ENCODE peak calls at places on chromosomes 13 and 19, in five cellular contexts. One of them, this sample, is unnamed. For H3K9me3, the result is how much of the 10 kb centered on the place peaks cover.

GRCh38 chr19:40716031-40716654 is 543 bp downstream of the COQ8B start:
- DNase-seq in colonic mucosa: no peak
- DNase-seq in right lobe of liver: no peak
- DNase-seq in tibial nerve: no peak
- DNase-seq in fibroblast of lung: no peak
- DNase-seq in this sample: peak

GRCh38 chr19:16160943-16161560 is 12.3 kb downstream of the CIB3 start:
- DNase-seq in colonic mucosa: peak
- DNase-seq in tibial nerve: no peak
- DNase-seq in fibroblast of lung: peak
- DNase-seq in right lobe of liver: no peak
- DNase-seq in this sample: no peak

GRCh38 chr19:21851596-21852345 is 15.8 kb upstream of the ZNF43 start:
- DNase-seq in right lobe of liver: peak
- DNase-seq in tibial nerve: peak
- DNase-seq in colonic mucosa: peak
- DNase-seq in fibroblast of lung: peak
- DNase-seq in this sample: peak

GRCh38 chr13:77619655-77620054 is 77.8 kb upstream of the SLAIN1 start:
- DNase-seq in fibroblast of lung: no peak
- DNase-seq in tibial nerve: no peak
- DNase-seq in right lobe of liver: no peak
- DNase-seq in colonic mucosa: no peak
- DNase-seq in this sample: no peak

GRCh38 chr13:23871616-23872220 is 17.5 kb downstream of the MIPEP start:
- DNase-seq in tibial nerve: no peak
- DNase-seq in fibroblast of lung: peak
- DNase-seq in colonic mucosa: no peak
- DNase-seq in right lobe of liver: no peak
- DNase-seq in this sample: no peak

GRCh38 chr13:44364601-44365000 is 9.0 kb upstream of the SERP2 start:
- DNase-seq in tibial nerve: no peak
- DNase-seq in colonic mucosa: no peak
- DNase-seq in fibroblast of lung: peak
- DNase-seq in right lobe of liver: no peak
- DNase-seq in this sample: no peak

GRCh38 chr13:49821216-49821820 is 28.8 kb upstream of the KPNA3 start:
- DNase-seq in right lobe of liver: no peak
- DNase-seq in fibroblast of lung: no peak
- DNase-seq in colonic mucosa: no peak
- DNase-seq in tibial nerve: no peak
- DNase-seq in this sample: no peak

GRCh38 chr13:44131069-44131614 is 242.5 kb upstream of the SERP2 start:
- DNase-seq in right lobe of liver: no peak
- DNase-seq in colonic mucosa: no peak
- DNase-seq in tibial nerve: no peak
- DNase-seq in fibroblast of lung: no peak
- DNase-seq in this sample: no peak

GRCh38 chr19:43983544-43983911 is 460 bp upstream of the ZNF155 start:
- DNase-seq in right lobe of liver: no peak
- DNase-seq in colonic mucosa: no peak
- DNase-seq in fibroblast of lung: no peak
- DNase-seq in tibial nerve: no peak
- DNase-seq in this sample: no peak

GRCh38 chr19:43983912-43984686 is at the start of gene ZNF155:
- DNase-seq in right lobe of liver: peak
- DNase-seq in fibroblast of lung: peak
- DNase-seq in tibial nerve: peak
- DNase-seq in colonic mucosa: peak
- DNase-seq in this sample: peak

GRCh38 chr19:43984687-43985000 is 656 bp downstream of the ZNF155 start:
- DNase-seq in tibial nerve: no peak
- DNase-seq in fibroblast of lung: no peak
- DNase-seq in right lobe of liver: no peak
- DNase-seq in colonic mucosa: peak
- DNase-seq in this sample: peak
- H3K9me3 ChIP-seq in tibial nerve: under half
- H3K9me3 ChIP-seq in fibroblast of lung: under half
- H3K9me3 ChIP-seq in right lobe of liver: under half
- H3K9me3 ChIP-seq in colonic mucosa: under half
- H3K9me3 ChIP-seq in this sample: under half

DNA sequence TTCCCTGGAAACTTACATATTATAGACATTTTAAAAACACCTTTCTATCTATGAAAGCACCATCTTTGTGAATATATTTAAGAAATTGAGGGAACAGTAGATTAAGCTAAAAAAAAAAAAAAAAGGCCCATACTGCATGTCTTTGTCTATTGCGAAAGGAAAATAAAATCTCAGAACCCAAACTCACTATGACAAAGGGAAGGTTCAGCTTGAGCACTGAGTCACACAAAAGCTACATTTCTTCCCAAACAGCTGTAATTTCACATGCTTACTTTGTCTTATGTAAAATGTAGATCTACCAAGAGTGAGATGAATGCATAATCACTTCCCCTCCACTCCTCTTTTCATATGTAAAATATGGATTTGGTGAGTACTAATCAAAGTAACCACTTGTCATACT is 640.0 kb upstream of the KLF12 start:
- DNase-seq in right lobe of liver: no peak
- DNase-seq in fibroblast of lung: peak
- DNase-seq in colonic mucosa: no peak
- DNase-seq in tibial nerve: no peak
- DNase-seq in this sample: no peak
- H3K9me3 ChIP-seq in right lobe of liver: under half
- H3K9me3 ChIP-seq in fibroblast of lung: under half
- H3K9me3 ChIP-seq in colonic mucosa: under half
- H3K9me3 ChIP-seq in tibial nerve: under half
- H3K9me3 ChIP-seq in this sample: under half

GRCh38 chr19:27865927-27866777 is 1346.8 kb downstream of the UQCRFS1 start:
- DNase-seq in right lobe of liver: no peak
- DNase-seq in fibroblast of lung: no peak
- DNase-seq in tibial nerve: no peak
- DNase-seq in colonic mucosa: no peak
- DNase-seq in this sample: no peak

GRCh38 chr19:27861411-27861975 is 1351.5 kb downstream of the UQCRFS1 start:
- DNase-seq in colonic mucosa: no peak
- DNase-seq in right lobe of liver: no peak
- DNase-seq in tibial nerve: no peak
- DNase-seq in fibroblast of lung: no peak
- DNase-seq in this sample: no peak

GRCh38 chr19:27858981-27859581 is 1353.9 kb downstream of the UQCRFS1 start:
- DNase-seq in tibial nerve: no peak
- DNase-seq in colonic mucosa: no peak
- DNase-seq in fibroblast of lung: no peak
- DNase-seq in right lobe of liver: no peak
- DNase-seq in this sample: no peak

GRCh38 chr19:27859689-27860088 is 1353.3 kb downstream of the UQCRFS1 start:
- DNase-seq in tibial nerve: no peak
- DNase-seq in right lobe of liver: no peak
- DNase-seq in fibroblast of lung: no peak
- DNase-seq in colonic mucosa: no peak
- DNase-seq in this sample: no peak

DNA sequence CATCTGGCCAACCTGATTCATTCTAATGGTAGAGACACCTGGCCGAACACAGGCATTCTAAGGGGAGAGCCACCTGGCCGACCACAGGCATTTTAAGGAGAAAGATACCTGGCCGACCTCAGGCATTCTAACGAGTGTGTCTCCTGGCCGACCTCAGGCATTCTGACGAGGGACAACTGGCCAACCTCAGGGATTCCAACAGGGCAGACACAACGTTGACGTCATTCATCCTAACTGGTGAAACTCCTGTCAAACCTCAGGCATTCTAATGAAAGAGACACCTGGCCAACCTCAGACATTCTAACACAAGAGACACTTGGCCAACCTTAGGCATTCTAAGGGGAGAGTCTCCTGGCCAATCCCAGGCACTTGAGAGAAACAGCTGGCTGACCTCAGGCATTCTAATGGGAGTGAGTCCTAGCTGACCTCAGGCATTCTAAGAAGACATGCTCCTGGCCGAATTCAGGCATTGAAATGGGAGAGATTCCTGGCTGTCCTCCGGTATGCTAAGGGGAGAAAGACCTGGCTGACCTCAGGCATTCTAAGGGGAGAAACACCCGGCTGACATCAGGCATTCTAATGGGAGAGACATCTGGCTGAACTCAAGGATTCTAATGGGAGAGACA is 1352.5 kb downstream of the UQCRFS1 start:
- DNase-seq in colonic mucosa: no peak
- DNase-seq in fibroblast of lung: no peak
- DNase-seq in right lobe of liver: no peak
- DNase-seq in tibial nerve: no peak
- DNase-seq in this sample: no peak
- H3K9me3 ChIP-seq in colonic mucosa: under half
- H3K9me3 ChIP-seq in fibroblast of lung: under half
- H3K9me3 ChIP-seq in right lobe of liver: under half
- H3K9me3 ChIP-seq in tibial nerve: half or more
- H3K9me3 ChIP-seq in this sample: under half

GRCh38 chr19:18542936-18543813 is at the start of gene FKBP8:
- DNase-seq in right lobe of liver: peak
- DNase-seq in fibroblast of lung: peak
- DNase-seq in tibial nerve: peak
- DNase-seq in colonic mucosa: peak
- DNase-seq in this sample: peak

GRCh38 chr19:18541258-18541991 is 1.9 kb downstream of the FKBP8 start:
- DNase-seq in right lobe of liver: no peak
- DNase-seq in colonic mucosa: no peak
- DNase-seq in tibial nerve: no peak
- DNase-seq in fibroblast of lung: peak
- DNase-seq in this sample: no peak

GRCh38 chr19:18539372-18539771 is 4.0 kb downstream of the FKBP8 start:
- DNase-seq in colonic mucosa: no peak
- DNase-seq in fibroblast of lung: no peak
- DNase-seq in right lobe of liver: no peak
- DNase-seq in tibial nerve: no peak
- DNase-seq in this sample: no peak

GRCh38 chr19:18543814-18544475 is 572 bp upstream of the FKBP8 start:
- DNase-seq in right lobe of liver: peak
- DNase-seq in colonic mucosa: peak
- DNase-seq in tibial nerve: no peak
- DNase-seq in fibroblast of lung: peak
- DNase-seq in this sample: peak

DNA sequence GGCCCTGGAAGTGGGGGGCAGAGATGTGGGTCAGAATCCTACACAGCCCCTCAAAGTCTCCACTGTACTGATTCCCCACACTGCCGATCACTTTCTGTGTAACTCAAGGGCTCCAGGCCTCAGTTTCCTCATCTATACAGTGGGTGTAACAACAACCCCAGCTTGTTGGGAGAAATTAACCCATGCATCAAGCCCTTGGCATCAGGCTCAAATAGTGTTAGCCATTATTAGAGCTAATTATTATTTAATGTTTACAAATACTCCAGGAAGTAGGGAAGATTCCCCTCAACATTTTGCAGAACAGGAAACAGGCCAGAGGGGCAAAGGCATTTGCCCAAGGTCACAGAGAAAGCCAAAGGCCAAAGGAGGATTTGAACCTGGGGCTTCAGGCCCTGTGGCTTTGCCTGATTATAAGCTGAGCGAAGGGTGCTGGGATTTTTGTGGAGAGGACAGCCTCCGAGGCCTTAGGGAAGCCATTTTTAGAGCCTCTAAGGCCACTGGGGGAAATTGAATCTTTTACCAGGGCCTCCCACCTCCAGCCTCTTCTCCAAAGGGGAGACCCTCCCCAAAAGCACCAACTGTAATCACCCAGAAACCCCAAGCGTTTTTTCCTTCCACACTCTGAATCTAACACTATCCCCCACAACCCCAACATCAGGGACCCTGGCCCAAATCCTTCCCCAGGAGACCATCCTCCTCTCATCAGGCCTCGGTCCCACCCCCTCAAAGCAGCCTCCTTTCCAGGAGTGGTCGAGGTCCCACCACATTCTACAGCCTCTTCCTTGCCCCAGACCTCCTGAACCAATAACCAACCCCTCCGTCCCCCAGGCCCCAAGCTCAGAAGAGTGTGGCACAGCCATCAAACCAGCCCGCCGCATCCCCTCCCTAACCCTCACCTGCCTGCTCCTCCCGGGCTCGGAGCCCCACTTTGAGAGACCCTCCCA is 1.1 kb downstream of the FKBP8 start:
- DNase-seq in colonic mucosa: no peak
- DNase-seq in right lobe of liver: no peak
- DNase-seq in fibroblast of lung: no peak
- DNase-seq in tibial nerve: no peak
- DNase-seq in this sample: no peak
- H3K9me3 ChIP-seq in colonic mucosa: under half
- H3K9me3 ChIP-seq in right lobe of liver: under half
- H3K9me3 ChIP-seq in fibroblast of lung: under half
- H3K9me3 ChIP-seq in tibial nerve: under half
- H3K9me3 ChIP-seq in this sample: under half

GRCh38 chr19:5037936-5038335 is 69.0 kb downstream of the KDM4B start:
- DNase-seq in right lobe of liver: no peak
- DNase-seq in fibroblast of lung: no peak
- DNase-seq in tibial nerve: no peak
- DNase-seq in colonic mucosa: no peak
- DNase-seq in this sample: no peak

GRCh38 chr19:5035817-5036732 is 67.2 kb downstream of the KDM4B start:
- DNase-seq in right lobe of liver: no peak
- DNase-seq in colonic mucosa: no peak
- DNase-seq in tibial nerve: no peak
- DNase-seq in fibroblast of lung: no peak
- DNase-seq in this sample: no peak

GRCh38 chr19:5036733-5037681 is 68.1 kb downstream of the KDM4B start:
- DNase-seq in tibial nerve: no peak
- DNase-seq in right lobe of liver: no peak
- DNase-seq in fibroblast of lung: peak
- DNase-seq in colonic mucosa: no peak
- DNase-seq in this sample: no peak

GRCh38 chr19:5032101-5032967 is 63.4 kb downstream of the KDM4B start:
- DNase-seq in right lobe of liver: peak
- DNase-seq in colonic mucosa: no peak
- DNase-seq in fibroblast of lung: no peak
- DNase-seq in tibial nerve: no peak
- DNase-seq in this sample: no peak

GRCh38 chr19:5035105-5035761 is 66.3 kb downstream of the KDM4B start:
- DNase-seq in right lobe of liver: no peak
- DNase-seq in colonic mucosa: no peak
- DNase-seq in tibial nerve: no peak
- DNase-seq in fibroblast of lung: no peak
- DNase-seq in this sample: no peak
- H3K9me3 ChIP-seq in right lobe of liver: under half
- H3K9me3 ChIP-seq in colonic mucosa: under half
- H3K9me3 ChIP-seq in tibial nerve: under half
- H3K9me3 ChIP-seq in fibroblast of lung: under half
- H3K9me3 ChIP-seq in this sample: under half

GRCh38 chr19:37563518-37563917 is 31.1 kb downstream of the ZNF571 start:
- DNase-seq in tibial nerve: no peak
- DNase-seq in colonic mucosa: no peak
- DNase-seq in fibroblast of lung: no peak
- DNase-seq in right lobe of liver: no peak
- DNase-seq in this sample: no peak

GRCh38 chr19:37565370-37565669 is 29.3 kb downstream of the ZNF571 start:
- DNase-seq in fibroblast of lung: peak
- DNase-seq in right lobe of liver: no peak
- DNase-seq in colonic mucosa: no peak
- DNase-seq in tibial nerve: no peak
- DNase-seq in this sample: no peak

GRCh38 chr19:37564624-37565369 is 29.8 kb downstream of the ZNF571 start:
- DNase-seq in right lobe of liver: no peak
- DNase-seq in colonic mucosa: no peak
- DNase-seq in tibial nerve: no peak
- DNase-seq in fibroblast of lung: no peak
- DNase-seq in this sample: no peak
- H3K9me3 ChIP-seq in right lobe of liver: under half
- H3K9me3 ChIP-seq in colonic mucosa: under half
- H3K9me3 ChIP-seq in tibial nerve: under half
- H3K9me3 ChIP-seq in fibroblast of lung: under half
- H3K9me3 ChIP-seq in this sample: under half